ENCODE peak calls at places on chromosome 4, in five cellular contexts. L is CD8-positive, alpha-beta memory T cell; E is GM23338; V is fibroblast of the aortic adventitia; H is heart left ventricle. G is an unnamed sample.

GRCh38 chr4:151012376-151012775 is 2.7 kb downstream of the LRBA start:
- DNase-seq in L (no peak), E (no peak), V (no peak), H (no peak), G (no peak)

GRCh38 chr4:37236165-37236564 is 8.4 kb upstream of the NWD2 start:
- DNase-seq in L (no peak), E (no peak), V (no peak), H (no peak), G (no peak)

GRCh38 chr4:108446554-108446953 is 173.8 kb upstream of the RPL34 start:
- DNase-seq in L (no peak), E (no peak), V (no peak), H (no peak), G (no peak)

GRCh38 chr4:6855692-6856297 is 53.8 kb upstream of the TBC1D14 start:
- DNase-seq in L (peak), E (no peak), V (peak), H (no peak), G (no peak)

GRCh38 chr4:41806807-41807206 is 58.3 kb upstream of the PHOX2B start:
- DNase-seq in L (no peak), E (no peak), V (no peak), H (no peak), G (no peak)

GRCh38 chr4:8846046-8846720 is 25.5 kb downstream of the HMX1 start:
- DNase-seq in L (peak), E (no peak), V (no peak), H (peak), G (peak)

GRCh38 chr4:53116959-53117358 is 248.9 kb downstream of the SCFD2 start:
- DNase-seq in L (no peak), E (no peak), V (peak), H (no peak), G (no peak)

GRCh38 chr4:71009796-71010588 is 16.5 kb downstream of the DCK start:
- DNase-seq in L (no peak), E (peak), V (peak), H (no peak), G (no peak)

GRCh38 chr4:7217039-7217438 is 24.7 kb downstream of the SORCS2 start:
- DNase-seq in L (no peak), E (no peak), V (no peak), H (no peak), G (no peak)

GRCh38 chr4:3387943-3388348 is 53.8 kb upstream of the HGFAC start:
- DNase-seq in L (no peak), E (no peak), V (peak), H (peak), G (peak)
- H3K4me3 ChIP-seq in L (no peak), E (no peak), V (peak), H (peak), G (peak)

GRCh38 chr4:91092398-91092955 is 965.3 kb downstream of the CCSER1 start:
- DNase-seq in L (no peak), E (no peak), V (no peak), H (no peak), G (no peak)
- H3K4me3 ChIP-seq in L (no peak), E (no peak), V (no peak), H (no peak), G (no peak)

DNA sequence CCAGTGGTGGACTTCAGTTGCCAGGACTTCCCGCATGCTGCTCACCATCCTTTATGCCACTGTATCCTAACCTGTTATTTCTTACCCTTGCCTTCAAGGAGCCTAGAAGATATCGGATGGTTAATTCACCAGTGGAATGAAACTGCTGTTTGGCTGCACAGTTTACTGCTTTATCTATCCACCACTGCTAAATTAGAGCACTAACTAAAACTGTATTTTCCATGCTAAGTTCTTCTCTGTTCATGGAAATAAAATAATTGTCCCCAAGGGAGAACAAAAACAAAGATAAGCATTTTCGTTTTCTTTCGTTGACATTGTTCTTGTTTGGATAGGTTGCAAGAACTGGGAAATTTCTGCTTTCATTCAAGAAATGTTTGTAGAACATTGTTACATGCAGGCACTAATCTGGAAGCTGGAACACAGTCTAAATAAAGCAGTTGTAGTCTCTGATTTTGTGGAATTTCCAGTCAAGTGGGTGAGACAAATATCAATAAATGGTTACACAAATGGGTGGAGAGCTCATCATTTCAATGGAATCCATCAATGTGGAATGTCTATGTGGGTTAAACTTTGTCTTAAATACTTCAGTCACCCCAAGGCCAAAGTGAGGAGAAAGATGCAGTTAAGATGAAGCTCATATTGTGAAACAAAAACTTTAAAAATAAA is 5.8 kb upstream of the CXCL8 start:
- DNase-seq in L (no peak), E (no peak), V (peak), H (no peak), G (no peak)
- H3K4me3 ChIP-seq in L (no peak), E (no peak), V (no peak), H (no peak), G (no peak)

GRCh38 chr4:184419976-184420375 is 54.4 kb downstream of the IRF2 start:
- DNase-seq in L (no peak), E (no peak), V (no peak), H (no peak), G (no peak)

GRCh38 chr4:184421558-184422155 is 52.7 kb downstream of the IRF2 start:
- DNase-seq in L (no peak), E (no peak), V (no peak), H (no peak), G (no peak)

GRCh38 chr4:184420402-184420801 is 53.9 kb downstream of the IRF2 start:
- DNase-seq in L (no peak), E (no peak), V (no peak), H (no peak), G (no peak)

GRCh38 chr4:184422378-184422777 is 52.0 kb downstream of the IRF2 start:
- DNase-seq in L (no peak), E (no peak), V (no peak), H (no peak), G (no peak)

DNA sequence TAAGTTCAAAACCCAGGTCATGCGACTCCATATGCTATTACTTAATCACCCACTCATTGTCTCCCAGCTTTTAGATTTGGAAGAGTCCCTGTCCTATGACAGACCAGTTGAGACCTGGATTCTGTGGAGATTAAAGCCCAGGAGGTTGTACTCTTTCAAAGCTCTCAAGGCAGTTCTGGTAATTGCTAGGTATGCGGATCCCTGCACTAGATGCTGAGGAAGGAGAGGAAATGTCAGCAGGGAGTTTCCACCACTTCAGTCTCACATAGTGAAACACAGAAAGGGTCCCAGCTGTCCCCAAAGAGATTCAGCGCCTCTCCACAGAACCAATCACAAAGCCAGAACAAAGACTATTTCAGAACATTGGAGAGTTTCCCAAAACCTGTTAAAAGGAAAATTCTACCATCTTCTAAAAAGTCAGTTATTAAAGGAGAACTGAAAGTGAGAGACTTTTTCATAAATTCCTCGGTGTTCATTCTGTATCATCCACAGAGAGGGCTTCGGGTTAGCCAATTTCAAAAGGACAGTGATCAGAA is 53.4 kb downstream of the IRF2 start:
- DNase-seq in L (no peak), E (peak), V (no peak), H (no peak), G (no peak)
- H3K4me3 ChIP-seq in L (peak), E (no peak), V (no peak), H (no peak), G (no peak)

DNA sequence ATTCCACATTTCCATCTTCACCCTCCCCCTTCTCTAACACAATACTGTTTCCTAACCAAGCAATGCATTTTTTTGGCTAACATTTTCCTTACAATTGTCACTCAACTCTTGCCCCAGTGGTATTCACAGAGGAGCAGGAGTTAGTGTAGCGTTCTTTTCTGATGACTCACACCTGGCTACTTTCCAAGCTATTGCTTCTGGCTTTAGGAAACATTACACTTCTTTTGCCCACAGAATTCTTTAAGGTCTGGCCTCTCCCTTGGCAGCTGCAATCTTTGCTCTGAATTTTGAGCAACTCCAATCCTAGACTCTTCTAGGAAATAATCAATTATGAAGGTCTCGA is 27.5 kb upstream of the PDGFC start:
- DNase-seq in L (no peak), E (peak), V (peak), H (no peak), G (no peak)
- H3K4me3 ChIP-seq in L (no peak), E (no peak), V (no peak), H (no peak), G (no peak)

DNA sequence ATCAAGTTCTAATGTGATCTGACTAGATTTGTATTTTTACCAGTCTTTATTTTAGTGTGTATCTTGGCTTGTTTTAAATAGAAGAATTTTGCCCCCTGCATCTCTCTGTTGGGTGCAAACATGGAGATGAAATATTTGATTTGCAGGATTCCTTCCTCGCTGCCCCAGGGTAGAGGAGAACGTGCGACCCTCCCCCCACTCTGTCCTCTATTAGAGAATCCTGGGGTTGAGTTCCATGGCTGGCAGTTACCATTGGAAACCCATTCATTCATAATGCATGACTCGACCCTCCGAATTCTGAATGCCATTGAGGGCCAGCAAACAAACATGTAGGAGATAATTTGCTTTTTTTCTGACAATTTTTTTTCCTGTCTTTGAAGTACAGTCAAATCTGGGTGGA is 53.7 kb downstream of the TRIM2 start:
- DNase-seq in L (no peak), E (peak), V (no peak), H (no peak), G (no peak)
- H3K4me3 ChIP-seq in L (no peak), E (peak), V (no peak), H (no peak), G (no peak)

GRCh38 chr4:88709989-88710388 is 12.4 kb upstream of the NAP1L5 start:
- DNase-seq in L (no peak), E (no peak), V (no peak), H (no peak), G (no peak)
- H3K4me3 ChIP-seq in L (no peak), E (no peak), V (no peak), H (no peak), G (no peak)

G was measured in upper lobe of right lung.